ENCODE peak calls at places on chromosome 20, in eight cellular contexts. I, N, M, G, Z, H, Q and T are unnamed samples.
A peak's percentile ranks its signal among the peaks of the same experiment; 100 is the strongest.

GRCh38 chr20:44423480-44423879 is 52.2 kb upstream of the TTPAL start:
- DNase-seq in I (no peak), N (no peak), M (no peak), G (no peak), Z (peak; percentile 22), H (no peak), Q (no peak), T (no peak)

GRCh38 chr20:7967199-7967844 is 27.1 kb upstream of the HAO1 start:
- DNase-seq in I (no peak), N (no peak), M (no peak), G (no peak), Z (peak; percentile 20), H (no peak), Q (peak; percentile 66), T (peak; percentile 40)

GRCh38 chr20:47051936-47052566 is 157.4 kb downstream of the EYA2 start:
- DNase-seq in I (no peak), N (no peak), M (peak; percentile 29), G (no peak), Z (no peak), H (no peak), Q (no peak), T (no peak)

GRCh38 chr20:25372584-25373336 is 17.9 kb downstream of the ABHD12 start:
- DNase-seq in I (no peak), N (no peak), M (peak; percentile 9), G (no peak), Z (peak; percentile 92), H (no peak), Q (peak; percentile 92), T (peak; percentile 89)

GRCh38 chr20:17871181-17871580 is 97.4 kb downstream of the SNX5 start:
- DNase-seq in I (no peak), N (no peak), M (no peak), G (no peak), Z (no peak), H (no peak), Q (no peak), T (no peak)

GRCh38 chr20:5197847-5198650 is 71.2 kb downstream of the CDS2 start:
- DNase-seq in I (no peak), N (no peak), M (no peak), G (no peak), Z (no peak), H (no peak), Q (no peak), T (no peak)

GRCh38 chr20:35006531-35006971 is 50.9 kb downstream of the MYH7B start:
- DNase-seq in I (no peak), N (no peak), M (peak; percentile 70), G (no peak), Z (no peak), H (no peak), Q (no peak), T (no peak)

GRCh38 chr20:43243672-43244269 is 54.1 kb upstream of the PTPRT start:
- DNase-seq in I (no peak), N (no peak), M (no peak), G (no peak), Z (no peak), H (no peak), Q (no peak), T (no peak)

GRCh38 chr20:34052414-34052813 is 58.7 kb downstream of the RALY start:
- DNase-seq in I (no peak), N (no peak), M (no peak), G (no peak), Z (no peak), H (no peak), Q (no peak), T (no peak)

GRCh38 chr20:52124821-52125220 is 66.8 kb downstream of the ZFP64 start:
- DNase-seq in I (no peak), N (no peak), M (no peak), G (no peak), Z (no peak), H (no peak), Q (no peak), T (no peak)

GRCh38 chr20:45905505-45906079 is 6.4 kb downstream of the PLTP start:
- DNase-seq in I (no peak), N (no peak), M (no peak), G (no peak), Z (peak; percentile 94), H (no peak), Q (peak; percentile 77), T (no peak)

GRCh38 chr20:3646651-3647050 is 16.5 kb downstream of the GFRA4 start:
- DNase-seq in I (no peak), N (no peak), M (peak; percentile 44), G (no peak), Z (peak; percentile 39), H (no peak), Q (no peak), T (no peak)

GRCh38 chr20:4978050-4978918 is 23.0 kb downstream of the SLC23A2 start:
- DNase-seq in I (no peak), N (no peak), M (no peak), G (no peak), Z (no peak), H (no peak), Q (no peak), T (no peak)

GRCh38 chr20:1872456-1873183 is 22.6 kb upstream of the SIRPA start:
- DNase-seq in I (no peak), N (no peak), M (no peak), G (no peak), Z (peak; percentile 62), H (no peak), Q (no peak), T (no peak)

GRCh38 chr20:5845686-5846651 is 95.8 kb downstream of the SHLD1 start:
- DNase-seq in I (no peak), N (no peak), M (no peak), G (no peak), Z (no peak), H (no peak), Q (no peak), T (no peak)

GRCh38 chr20:3483309-3483708 is 12.5 kb downstream of the ATRN start:
- DNase-seq in I (no peak), N (no peak), M (no peak), G (no peak), Z (no peak), H (no peak), Q (peak; percentile 20), T (no peak)

GRCh38 chr20:61251529-61252393 is at the start of gene CDH4:
- DNase-seq in I (no peak), N (peak; percentile 16), M (no peak), G (no peak), Z (peak; percentile 63), H (no peak), Q (peak; percentile 38), T (no peak)

GRCh38 chr20:2873747-2874041 is 413 bp downstream of the PTPRA start:
- DNase-seq in I (peak; percentile 44), N (peak; percentile 61), M (no peak), G (peak; percentile 15), Z (no peak), H (peak; percentile 66), Q (no peak), T (no peak)

GRCh38 chr20:44222027-44222426 is 11.5 kb upstream of the OSER1 start:
- DNase-seq in I (no peak), N (no peak), M (no peak), G (no peak), Z (no peak), H (no peak), Q (no peak), T (no peak)